ENCODE peak calls at places on chromosomes 1 and 21, in eight cellular contexts. K is heart right ventricle, R is endothelial cell of umbilical vein, C is colonic mucosa, X is endodermal cell, Z is esophagus squamous epithelium, O is psoas muscle, I is H1. S is an unnamed sample.

GRCh38 chr1:210758261-210758660 is 375.7 kb downstream of the KCNH1 start:
- DNase-seq in O (no peak), K (no peak), R (no peak), Z (no peak), I (no peak), X (no peak), C (no peak), S (peak; percentile 40)

GRCh38 chr1:150257624-150258274 is at the start of gene CA14:
- DNase-seq in X (peak; percentile 84), Z (no peak), C (no peak), R (no peak), I (no peak), O (peak; percentile 65), K (peak; percentile 29), S (no peak)

GRCh38 chr1:180905927-180906326 is 6.8 kb upstream of the KIAA1614 start:
- DNase-seq in K (no peak), I (no peak), Z (no peak), R (no peak), C (no peak), O (no peak), X (peak; percentile 40), S (peak; percentile 7)

GRCh38 chr1:52697795-52698674 is at the start of gene COA7:
- DNase-seq in O (peak; percentile 94), Z (no peak), I (no peak), C (peak; percentile 92), K (peak; percentile 91), R (peak; percentile 88), X (peak; percentile 93), S (peak; percentile 86)

GRCh38 chr21:46664316-46664995 is 29.0 kb downstream of the PRMT2 start:
- DNase-seq in O (no peak), C (no peak), Z (no peak), X (no peak), R (no peak), K (no peak), I (no peak), S (no peak)

GRCh38 chr1:93817819-93818569 is 61.0 kb downstream of the DNTTIP2 start:
- DNase-seq in O (no peak), K (no peak), I (no peak), X (no peak), R (no peak), C (no peak), Z (no peak), S (no peak)

GRCh38 chr1:59298710-59299346 is 1.9 kb downstream of the FGGY start:
- DNase-seq in X (no peak), R (no peak), O (no peak), I (no peak), Z (no peak), C (no peak), K (no peak), S (no peak)

GRCh38 chr21:34688145-34688544 is 19.4 kb downstream of the CLIC6 start:
- DNase-seq in C (no peak), O (peak; percentile 69), R (no peak), X (no peak), Z (no peak), I (no peak), K (no peak), S (no peak)

GRCh38 chr1:230982698-230983097 is 3.8 kb downstream of the ARV1 start:
- DNase-seq in I (no peak), K (no peak), C (no peak), O (no peak), R (no peak), Z (no peak), X (no peak), S (no peak)

GRCh38 chr1:63523738-63524137 is 413 bp downstream of the EFCAB7 start:
- DNase-seq in C (peak; percentile 22), R (no peak), I (no peak), Z (no peak), K (no peak), O (no peak), X (no peak), S (no peak)

GRCh38 chr1:67645495-67646144 is 39.4 kb upstream of the GADD45A start:
- DNase-seq in Z (no peak), I (no peak), C (peak; percentile 79), X (no peak), R (no peak), O (peak; percentile 67), K (peak; percentile 56), S (peak; percentile 78)

GRCh38 chr1:43367026-43367903 is 546 bp downstream of the ELOVL1 start:
- DNase-seq in K (peak; percentile 32), C (peak; percentile 44), I (no peak), Z (no peak), O (peak; percentile 56), R (peak; percentile 37), X (no peak), S (no peak)

GRCh38 chr21:45505416-45506021 is 36.7 kb downstream of the SLC19A1 start:
- DNase-seq in X (peak; percentile 45), K (peak; percentile 8), C (no peak), I (no peak), Z (no peak), R (no peak), O (peak; percentile 46), S (no peak)

GRCh38 chr1:156128749-156129682 is 14.5 kb downstream of the LMNA start:
- DNase-seq in C (no peak), Z (no peak), I (no peak), K (peak; percentile 42), O (peak; percentile 69), R (peak; percentile 47), X (no peak), S (peak; percentile 84)

GRCh38 chr1:84253891-84254290 is 47.6 kb upstream of the SAMD13 start:
- DNase-seq in R (peak; percentile 74), O (peak; percentile 68), C (peak; percentile 72), Z (no peak), I (no peak), K (peak; percentile 36), X (no peak), S (no peak)

GRCh38 chr1:41842282-41842681 is 76.4 kb downstream of the HIVEP3 start:
- DNase-seq in Z (no peak), I (no peak), X (no peak), K (no peak), R (no peak), C (no peak), O (no peak), S (no peak)

GRCh38 chr1:89843279-89844121 is 22.7 kb downstream of the LRRC8D start:
- DNase-seq in O (peak; percentile 81), Z (peak; percentile 10), X (peak; percentile 92), C (peak; percentile 77), K (peak; percentile 76), I (no peak), R (peak; percentile 75), S (peak; percentile 65)

GRCh38 chr21:31837613-31838390 is 35.0 kb upstream of the HUNK start:
- DNase-seq in Z (no peak), K (no peak), C (no peak), R (no peak), X (no peak), I (no peak), O (no peak), S (no peak)

GRCh38 chr21:46208761-46209721 is 19.5 kb downstream of the LSS start:
- DNase-seq in K (no peak), X (no peak), C (no peak), I (no peak), O (no peak), Z (no peak), R (no peak), S (no peak)

GRCh38 chr1:227893696-227894305 is 53.9 kb downstream of the WNT9A start:
- DNase-seq in O (peak; percentile 38), R (no peak), Z (no peak), C (no peak), I (no peak), K (no peak), X (peak; percentile 42), S (peak; percentile 47)

DNA sequence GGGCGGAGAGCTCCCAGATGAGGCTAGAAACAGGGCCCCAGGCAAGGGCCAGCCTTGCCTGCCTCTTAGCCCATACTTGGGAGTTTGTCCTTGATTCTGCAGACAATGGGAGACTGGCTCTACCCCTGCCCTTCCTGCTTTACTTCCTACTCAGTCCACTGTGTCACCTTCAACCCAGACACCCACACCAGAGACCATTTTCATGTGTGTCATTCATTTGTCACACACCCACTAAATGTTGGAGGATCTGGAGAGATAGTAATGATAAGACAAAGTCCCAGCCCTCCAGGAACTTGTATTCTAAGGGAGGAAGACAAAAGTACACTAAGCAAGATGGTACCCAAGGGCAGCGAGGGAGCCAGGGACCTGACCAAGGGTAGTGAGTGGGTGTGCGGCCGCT is 43.7 kb downstream of the SYT6 start:
- DNase-seq in Z (no peak), R (no peak), C (no peak), O (no peak), K (no peak), X (no peak), I (no peak), S (no peak)
- H3K27me3 ChIP-seq in Z (no peaks in the 10 kb centered on the region), R (no peaks in the 10 kb centered on the region), C (no peaks in the 10 kb centered on the region), O (no peaks in the 10 kb centered on the region), K (no peaks in the 10 kb centered on the region), X (peaks cover 100% of the 10 kb centered on the region), I (no peaks in the 10 kb centered on the region), S (no peaks in the 10 kb centered on the region)

DNA sequence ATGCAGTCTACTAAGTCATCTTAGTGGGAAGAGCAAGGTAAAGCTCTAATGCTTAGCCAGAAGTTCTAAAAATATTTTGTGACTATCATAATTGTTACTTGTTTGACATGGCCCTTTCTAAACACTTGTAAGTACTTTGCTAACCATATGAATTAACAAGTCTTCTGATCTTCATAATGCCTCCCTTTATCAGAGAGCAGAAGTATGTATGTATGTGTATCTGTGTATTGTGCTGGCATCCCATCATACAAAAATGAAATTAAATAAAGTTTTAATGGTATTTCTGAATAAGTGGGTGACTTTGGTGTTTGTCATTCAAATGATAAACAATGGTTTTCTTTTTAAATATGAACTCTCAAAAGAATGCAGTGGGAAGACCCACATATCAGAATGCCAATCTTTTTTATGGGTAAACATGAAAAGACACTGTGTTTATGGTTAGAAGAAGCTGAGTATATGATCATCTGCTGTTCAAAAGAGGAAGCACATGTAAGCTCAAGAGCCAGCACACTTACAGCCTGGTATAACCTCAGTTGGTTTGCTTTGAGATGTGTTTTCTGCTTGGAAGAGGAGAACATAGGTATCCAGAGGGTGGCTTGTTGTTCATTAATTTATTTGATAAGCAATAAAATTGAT is 159.6 kb downstream of the CLEC20A start:
- DNase-seq in O (no peak), I (no peak), R (no peak), X (no peak), K (no peak), C (no peak), Z (no peak), S (no peak)
- H3K27ac ChIP-seq in O (peak overlapping the region; percentile 26), I (no peak overlapping the region), R (no peak overlapping the region), X (no peak overlapping the region), K (no peak overlapping the region), C (no peak overlapping the region), Z (no peak overlapping the region), S (no peak overlapping the region)

GRCh38 chr1:6440198-6441126 is 15.9 kb downstream of the ESPN start:
- DNase-seq in C (peak; percentile 82), X (peak; percentile 94), O (no peak), K (no peak), R (no peak), Z (no peak), I (no peak), S (no peak)
- TF ChIP-seq CTCF in C (peak; percentile 24), X (peak; percentile 77), O (no peak), K (peak; percentile 38), R (peak; percentile 44), Z (peak; percentile 10), I (peak; percentile 72), S (peak; percentile 23)

DNA sequence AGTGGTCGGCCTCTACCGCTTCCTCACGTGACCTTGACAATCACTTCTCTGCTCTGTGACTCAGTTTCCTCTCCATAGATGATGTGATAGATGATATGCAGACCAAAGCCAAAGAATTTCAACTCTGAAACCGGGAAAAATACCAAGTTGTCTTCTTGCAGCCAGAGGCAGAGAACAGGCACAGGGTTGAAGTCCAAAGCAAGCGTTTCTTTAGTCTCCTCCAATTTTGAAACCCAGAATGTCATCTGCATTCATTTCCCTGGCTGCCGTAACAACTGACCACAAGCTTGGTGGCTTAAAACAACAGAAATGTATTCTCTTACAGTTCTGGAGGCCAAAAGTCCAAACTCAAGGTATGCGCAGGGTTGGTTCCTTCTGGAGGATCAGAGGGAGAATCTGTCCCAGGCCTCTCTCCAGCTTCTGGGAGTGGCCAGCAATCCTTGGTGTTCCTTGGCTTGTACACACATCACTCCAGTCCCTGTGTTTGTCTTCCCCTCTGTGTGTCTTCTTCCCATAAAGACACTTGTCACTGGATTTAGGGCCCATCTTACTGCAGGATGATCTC is 30.3 kb upstream of the H6PD start:
- DNase-seq in X (no peak), Z (no peak), I (no peak), C (no peak), R (no peak), O (no peak), K (no peak), S (no peak)
- H3K27me3 ChIP-seq in X (peaks cover 52% of the 10 kb centered on the region), Z (no peaks in the 10 kb centered on the region), I (peaks cover 42% of the 10 kb centered on the region), C (peaks cover 39% of the 10 kb centered on the region), R (peaks cover 23% of the 10 kb centered on the region), O (no peaks in the 10 kb centered on the region), K (peaks cover 29% of the 10 kb centered on the region), S (no peaks in the 10 kb centered on the region)